ENCODE peak calls at places on chromosomes 12 and 14, in six cellular contexts. I, F, Q, K, T and D are unnamed samples.

GRCh38 chr14:77123381-77124344 is 17.9 kb downstream of the ZDHHC22 start:
- DNase-seq in F (no peak), Q (no peak), I (peak; percentile 77), K (no peak), T (no peak), D (peak; percentile 94)

GRCh38 chr14:102608064-102608446 is 15.6 kb downstream of the RCOR1 start:
- DNase-seq in Q (no peak), F (no peak), T (no peak), K (no peak), I (no peak), D (no peak)

GRCh38 chr12:6927999-6928702 is 392 bp downstream of the ATN1 start:
- DNase-seq in K (no peak), F (no peak), T (no peak), Q (no peak), I (no peak), D (no peak)

GRCh38 chr14:105165134-105165704 is 3.4 kb downstream of the JAG2 start:
- DNase-seq in F (no peak), T (no peak), I (no peak), Q (no peak), K (no peak), D (peak; percentile 87)

GRCh38 chr12:70149665-70150064 is 93.6 kb upstream of the CNOT2 start:
- DNase-seq in I (no peak), F (no peak), K (no peak), T (no peak), Q (no peak), D (no peak)

GRCh38 chr12:75452675-75453330 is 27.8 kb upstream of the GLIPR1 start:
- DNase-seq in T (no peak), I (no peak), Q (no peak), K (no peak), F (peak; percentile 51), D (no peak)

GRCh38 chr12:2263921-2264320 is 211.1 kb downstream of the CACNA1C start:
- DNase-seq in K (no peak), I (no peak), F (no peak), Q (no peak), T (no peak), D (no peak)

GRCh38 chr12:78060186-78060585 is 229.5 kb downstream of the NAV3 start:
- DNase-seq in K (no peak), Q (no peak), I (no peak), T (no peak), F (peak; percentile 51), D (no peak)

GRCh38 chr14:95611293-95611880 is 74.8 kb upstream of the TCL1B start:
- DNase-seq in I (no peak), K (no peak), T (no peak), F (no peak), Q (no peak), D (peak; percentile 14)

GRCh38 chr12:47729233-47729632 is 3.9 kb upstream of the ENDOU start:
- DNase-seq in K (no peak), T (no peak), F (peak; percentile 88), I (no peak), Q (no peak), D (no peak)

GRCh38 chr14:101492716-101493115 is 68.6 kb upstream of the DIO3 start:
- DNase-seq in I (no peak), F (no peak), Q (no peak), K (no peak), T (no peak), D (no peak)

GRCh38 chr12:42284876-42285275 is 41.0 kb downstream of the ZCRB1 start:
- DNase-seq in F (no peak), K (no peak), I (no peak), Q (no peak), T (no peak), D (no peak)

GRCh38 chr12:4440187-4440941 is 5.3 kb downstream of the FGF6 start:
- DNase-seq in Q (no peak), I (no peak), T (no peak), F (no peak), K (no peak), D (no peak)

GRCh38 chr12:30450872-30451271 is 244.8 kb downstream of the IPO8 start:
- DNase-seq in I (no peak), Q (no peak), F (peak; percentile 73), K (no peak), T (no peak), D (peak; percentile 20)

GRCh38 chr14:69005432-69006148 is 26.5 kb upstream of the ACTN1 start:
- DNase-seq in K (no peak), F (peak; percentile 83), Q (no peak), I (no peak), T (no peak), D (peak; percentile 91)

GRCh38 chr14:25381498-25381897 is 331.6 kb upstream of the STXBP6 start:
- DNase-seq in K (no peak), T (no peak), Q (no peak), I (no peak), F (no peak), D (peak; percentile 32)

GRCh38 chr12:15278816-15279658 is 43.3 kb upstream of the PTPRO start:
- DNase-seq in T (no peak), Q (no peak), I (peak; percentile 13), K (no peak), F (peak; percentile 86), D (peak; percentile 62)

GRCh38 chr12:53056901-53057300 is 7.0 kb downstream of the TNS2 start:
- DNase-seq in F (no peak), Q (no peak), I (no peak), T (no peak), K (no peak), D (no peak)

GRCh38 chr12:132560831-132561783 is 49.3 kb downstream of the LRCOL1 start:
- DNase-seq in I (no peak), F (peak; percentile 35), K (peak; percentile 65), Q (peak; percentile 69), T (peak; percentile 95), D (peak; percentile 81)